ENCODE peak calls at places on chromosome 13, in eight cellular contexts. N is body of pancreas; D is GM12865; W is PC-9; A is naive thymus-derived CD4-positive, alpha-beta T cell; Z is A549; Q is dorsolateral prefrontal cortex; B is SK-N-MC. T is an unnamed sample.

GRCh38 chr13:88726075-88726474 is 1054.9 kb downstream of the SLITRK5 start:
- DNase-seq in N (no peak), D (no peak), W (no peak), A (no peak), Z (no peak), Q (no peak), B (no peak), T (no peak)

GRCh38 chr13:80296638-80297037 is 44.3 kb downstream of the SPRY2 start:
- DNase-seq in N (no peak), D (no peak), W (no peak), A (no peak), Z (no peak), Q (no peak), B (no peak), T (no peak)

GRCh38 chr13:33649212-33649917 is 168.6 kb upstream of the RFC3 start:
- DNase-seq in N (no peak), D (no peak), W (no peak), A (no peak), Z (no peak), Q (no peak), B (no peak), T (no peak)

GRCh38 chr13:95676100-95676774 is 702 bp upstream of the DNAJC3 start:
- DNase-seq in N (peak; percentile 36), D (peak; percentile 65), W (peak; percentile 17), A (peak; percentile 13), Z (peak; percentile 6), Q (no peak), B (no peak), T (peak; percentile 52)

GRCh38 chr13:33285420-33286124 is at the start of gene STARD13:
- DNase-seq in N (peak; percentile 91), D (peak; percentile 25), W (peak; percentile 91), A (no peak), Z (peak; percentile 78), Q (peak; percentile 90), B (peak; percentile 80), T (peak; percentile 98)

GRCh38 chr13:104204177-104204576 is 1138.0 kb upstream of the SLC10A2 start:
- DNase-seq in N (no peak), D (peak; percentile 0), W (no peak), A (no peak), Z (no peak), Q (no peak), B (no peak), T (no peak)

GRCh38 chr13:45833663-45834062 is 17.9 kb downstream of the SIAH3 start:
- DNase-seq in N (peak; percentile 64), D (no peak), W (peak; percentile 39), A (no peak), Z (no peak), Q (peak; percentile 47), B (no peak), T (peak; percentile 36)

GRCh38 chr13:94351292-94352000 is 128.0 kb downstream of the DCT start:
- DNase-seq in N (no peak), D (no peak), W (no peak), A (no peak), Z (no peak), Q (no peak), B (no peak), T (peak; percentile 29)

GRCh38 chr13:23570099-23570926 is at the start of gene TNFRSF19:
- DNase-seq in N (peak; percentile 31), D (peak; percentile 78), W (no peak), A (no peak), Z (no peak), Q (no peak), B (no peak), T (peak; percentile 90)

GRCh38 chr13:77325371-77325941 is 1.4 kb downstream of the MYCBP2 start:
- DNase-seq in N (no peak), D (peak; percentile 44), W (no peak), A (peak; percentile 53), Z (no peak), Q (no peak), B (no peak), T (no peak)

GRCh38 chr13:28530729-28531194 is 35.8 kb upstream of the FLT1 start:
- DNase-seq in N (no peak), D (no peak), W (no peak), A (no peak), Z (no peak), Q (no peak), B (no peak), T (peak; percentile 50)

GRCh38 chr13:73936001-73936400 is 198.2 kb downstream of the KLF12 start:
- DNase-seq in N (no peak), D (no peak), W (no peak), A (no peak), Z (no peak), Q (no peak), B (no peak), T (peak; percentile 48)

GRCh38 chr13:73119612-73120011 is 60.8 kb downstream of the KLF5 start:
- DNase-seq in N (no peak), D (no peak), W (no peak), A (no peak), Z (no peak), Q (no peak), B (no peak), T (no peak)

GRCh38 chr13:113061796-113062425 is 43.7 kb upstream of the F7 start:
- DNase-seq in N (no peak), D (no peak), W (no peak), A (no peak), Z (no peak), Q (peak; percentile 78), B (no peak), T (no peak)

GRCh38 chr13:97057196-97057595 is 62.9 kb upstream of the OXGR1 start:
- DNase-seq in N (no peak), D (no peak), W (no peak), A (no peak), Z (no peak), Q (no peak), B (no peak), T (no peak)

GRCh38 chr13:93903909-93904308 is 575.6 kb downstream of the DCT start:
- DNase-seq in N (no peak), D (no peak), W (no peak), A (no peak), Z (no peak), Q (no peak), B (no peak), T (no peak)

GRCh38 chr13:43784491-43784890 is 2.3 kb downstream of the ENOX1 start:
- DNase-seq in N (no peak), D (no peak), W (no peak), A (no peak), Z (no peak), Q (no peak), B (no peak), T (peak; percentile 40)

GRCh38 chr13:43786766-43787517 is at the start of gene ENOX1:
- DNase-seq in N (peak; percentile 51), D (peak; percentile 78), W (peak; percentile 32), A (no peak), Z (peak; percentile 13), Q (peak; percentile 87), B (no peak), T (peak; percentile 83)

GRCh38 chr13:43786472-43786765 is 353 bp downstream of the ENOX1 start:
- DNase-seq in N (no peak), D (no peak), W (peak; percentile 4), A (no peak), Z (no peak), Q (no peak), B (no peak), T (no peak)

GRCh38 chr13:43785166-43785680 is 1.5 kb downstream of the ENOX1 start:
- DNase-seq in N (no peak), D (no peak), W (no peak), A (no peak), Z (no peak), Q (no peak), B (no peak), T (no peak)

GRCh38 chr13:43785681-43786471 is 896 bp downstream of the ENOX1 start:
- DNase-seq in N (peak; percentile 71), D (peak; percentile 30), W (peak; percentile 54), A (no peak), Z (peak; percentile 52), Q (peak; percentile 93), B (no peak), T (peak; percentile 82)
- H3K4me3 ChIP-seq in N (peak overlapping the region; percentile 42), D (peak overlapping the region; percentile 73), W (peak overlapping the region; percentile 76), A (peak overlapping the region; percentile 9), Z (peak overlapping the region; percentile 60), Q (peak overlapping the region; percentile 51), B (peak overlapping the region; percentile 79), T (peak overlapping the region; percentile 65)

DNA sequence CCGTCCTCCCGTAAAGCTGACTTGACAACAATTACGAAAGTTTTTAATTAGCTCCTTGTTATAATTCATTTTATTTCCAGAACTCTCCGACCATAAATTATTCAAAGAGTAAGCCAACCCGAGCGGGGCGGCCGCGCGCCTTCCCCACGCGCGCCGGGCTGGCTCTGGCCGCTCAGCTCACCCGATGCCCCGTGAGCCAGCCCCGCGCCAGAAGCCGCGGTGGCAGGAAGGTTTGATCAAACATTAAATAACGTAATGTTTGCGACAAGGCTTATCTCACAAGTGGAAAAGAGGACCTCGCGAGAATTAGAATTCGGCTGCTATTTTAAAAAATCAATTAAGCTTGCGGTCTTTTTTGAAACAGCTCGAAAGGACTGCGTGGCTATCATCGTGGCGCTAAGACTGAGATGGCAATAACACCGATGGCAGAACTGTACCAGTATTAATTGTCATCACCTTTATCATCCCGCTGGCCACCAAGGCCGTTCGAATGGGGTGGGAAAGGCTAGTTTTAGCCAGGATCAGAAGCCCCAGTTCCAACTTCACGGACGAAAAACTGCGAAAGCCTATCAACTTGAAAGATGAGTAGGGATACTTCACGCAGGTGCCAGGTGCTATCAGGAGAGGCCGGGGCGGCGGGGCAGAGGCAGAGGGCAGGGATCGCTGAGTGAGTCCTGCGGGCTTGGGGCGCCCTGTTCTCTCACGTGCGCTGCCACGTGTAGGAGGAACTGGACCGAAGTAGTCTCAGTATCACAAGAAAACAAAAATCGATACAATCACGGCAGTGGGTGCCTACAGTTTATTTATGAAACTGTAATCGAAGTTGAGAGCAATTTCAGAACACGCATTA is 6.4 kb downstream of the POU4F1 start:
- DNase-seq in N (no peak), D (no peak), W (no peak), A (no peak), Z (no peak), Q (no peak), B (no peak), T (no peak)
- H3K4me3 ChIP-seq in N (no peak overlapping the region), D (no peak overlapping the region), W (no peak overlapping the region), A (no peak overlapping the region), Z (no peak overlapping the region), Q (no peak overlapping the region), B (no peak overlapping the region), T (no peak overlapping the region)

GRCh38 chr13:81395368-81395767 is 1054.4 kb upstream of the SPRY2 start:
- DNase-seq in N (peak; percentile 9), D (no peak), W (no peak), A (no peak), Z (no peak), Q (no peak), B (no peak), T (no peak)
- H3K4me3 ChIP-seq in N (no peak overlapping the region), D (no peak overlapping the region), W (no peak overlapping the region), A (no peak overlapping the region), Z (no peak overlapping the region), Q (no peak overlapping the region), B (no peak overlapping the region), T (no peak overlapping the region)

GRCh38 chr13:99746857-99747710 is 224.5 kb downstream of the ZIC5 start:
- DNase-seq in N (no peak), D (no peak), W (no peak), A (no peak), Z (no peak), Q (no peak), B (no peak), T (no peak)
- H3K4me3 ChIP-seq in N (no peak overlapping the region), D (no peak overlapping the region), W (no peak overlapping the region), A (no peak overlapping the region), Z (no peak overlapping the region), Q (no peak overlapping the region), B (no peak overlapping the region), T (no peak overlapping the region)

T was measured in fibroblast of pulmonary artery.